ENCODE peak calls at places on chromosomes 5 and 9, in seven cellular contexts. C is HepG2; G is heart right ventricle; Z is CD8-positive, alpha-beta T cell; D is cardiac muscle cell; W is prostate gland; B is ovary. X is an unnamed sample. For H3K27me3, the result is how much of the 10 kb centered on the place peaks cover.

GRCh38 chr5:119541716-119542115 is 87.6 kb upstream of the FAM170A start:
- DNase-seq in Z (no peak), G (no peak), C (no peak), D (no peak), B (no peak), W (no peak), X (no peak)

GRCh38 chr9:128190516-128191405 is 611 bp downstream of the CIZ1 start:
- DNase-seq in B (peak), W (no peak), G (peak), C (no peak), D (peak), Z (peak), X (no peak)

GRCh38 chr5:168793844-168794837 is 215.0 kb upstream of the PANK3 start:
- DNase-seq in D (no peak), Z (no peak), G (no peak), W (no peak), B (peak), C (peak), X (no peak)

GRCh38 chr5:152551061-152551460 is 146.0 kb upstream of the NMUR2 start:
- DNase-seq in G (no peak), W (no peak), B (no peak), Z (no peak), C (no peak), D (no peak), X (no peak)

GRCh38 chr5:110951373-110951791 is 120.1 kb upstream of the TSLP start:
- DNase-seq in Z (no peak), B (no peak), W (no peak), C (no peak), G (no peak), D (no peak), X (no peak)

GRCh38 chr9:13810510-13810909 is 503.4 kb downstream of the NFIB start:
- DNase-seq in Z (no peak), W (no peak), B (no peak), D (no peak), C (no peak), G (no peak), X (no peak)

GRCh38 chr9:92728831-92729734 is 35.5 kb downstream of the BICD2 start:
- DNase-seq in C (peak), B (no peak), W (no peak), G (no peak), Z (no peak), D (no peak), X (peak)

GRCh38 chr5:111930905-111931461 is 174.0 kb upstream of the NREP start:
- DNase-seq in D (no peak), B (no peak), C (no peak), G (no peak), Z (no peak), W (no peak), X (no peak)

GRCh38 chr9:125428060-125428481 is 166.4 kb downstream of the GAPVD1 start:
- DNase-seq in B (no peak), C (no peak), G (peak), Z (no peak), W (no peak), D (peak), X (peak)

GRCh38 chr5:91283899-91284298 is 99.2 kb downstream of the ARRDC3 start:
- DNase-seq in B (no peak), Z (no peak), W (peak), D (no peak), G (no peak), C (no peak), X (no peak)

GRCh38 chr9:130665431-130666392 is 1.3 kb downstream of the PRDM12 start:
- DNase-seq in B (no peak), Z (no peak), W (no peak), D (no peak), G (no peak), C (no peak), X (peak)

GRCh38 chr5:137636846-137637515 is 98.9 kb downstream of the KLHL3 start:
- DNase-seq in Z (no peak), G (no peak), D (no peak), W (no peak), C (no peak), B (no peak), X (no peak)

GRCh38 chr5:137641148-137641547 is 94.7 kb downstream of the KLHL3 start:
- DNase-seq in W (no peak), C (no peak), Z (no peak), G (no peak), B (no peak), D (no peak), X (no peak)

GRCh38 chr5:137642091-137642490 is 93.8 kb downstream of the KLHL3 start:
- DNase-seq in G (no peak), D (no peak), W (no peak), B (no peak), Z (no peak), C (no peak), X (no peak)

GRCh38 chr5:137638841-137639240 is 97.0 kb downstream of the KLHL3 start:
- DNase-seq in B (no peak), C (no peak), Z (no peak), D (no peak), W (no peak), G (no peak), X (no peak)

DNA sequence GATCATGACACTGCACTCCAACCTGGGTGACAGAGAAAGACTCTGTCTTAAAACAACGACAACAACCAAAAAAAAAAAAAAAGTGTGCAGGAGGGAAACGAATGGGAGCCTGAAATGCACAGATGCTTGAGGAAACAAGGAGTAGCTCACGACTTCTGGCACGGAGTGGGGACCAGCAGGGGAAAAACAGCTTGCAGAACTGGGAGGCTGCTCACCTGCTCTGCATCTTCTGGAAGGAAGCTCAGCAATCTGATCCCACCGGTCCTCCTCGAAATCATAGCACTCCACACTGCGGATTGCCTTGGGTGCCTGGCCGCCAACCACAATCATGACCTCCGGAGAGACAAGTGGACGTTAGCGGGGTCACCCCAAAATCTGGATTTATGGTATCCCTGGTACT is 96.2 kb downstream of the KLHL3 start:
- DNase-seq in W (no peak), G (no peak), B (no peak), Z (no peak), C (no peak), D (no peak), X (no peak)
- TF ChIP-seq CTCF in W (no peak), G (no peak), B (no peak), Z (no peak), C (no peak), D (no peak), X (no peak)

GRCh38 chr5:172760933-172761332 is 10.1 kb downstream of the DUSP1 start:
- DNase-seq in D (no peak), B (no peak), G (no peak), Z (no peak), W (no peak), C (no peak), X (no peak)
- H3K27me3 ChIP-seq in D (under half), B (under half), G (under half), Z (under half), W (under half), C (under half), X (under half)

GRCh38 chr9:86046080-86046636 is 53.2 kb downstream of the GOLM1 start:
- DNase-seq in Z (no peak), C (no peak), W (peak), D (no peak), G (no peak), B (no peak), X (no peak)

GRCh38 chr9:86045654-86046053 is 53.7 kb downstream of the GOLM1 start:
- DNase-seq in Z (no peak), W (no peak), B (no peak), D (no peak), C (no peak), G (no peak), X (no peak)

GRCh38 chr9:86047361-86047760 is 52.0 kb downstream of the GOLM1 start:
- DNase-seq in C (no peak), B (no peak), D (no peak), Z (no peak), W (no peak), G (no peak), X (no peak)

GRCh38 chr9:86043999-86044398 is 55.4 kb downstream of the GOLM1 start:
- DNase-seq in G (no peak), W (no peak), C (peak), B (no peak), Z (no peak), D (no peak), X (peak)

DNA sequence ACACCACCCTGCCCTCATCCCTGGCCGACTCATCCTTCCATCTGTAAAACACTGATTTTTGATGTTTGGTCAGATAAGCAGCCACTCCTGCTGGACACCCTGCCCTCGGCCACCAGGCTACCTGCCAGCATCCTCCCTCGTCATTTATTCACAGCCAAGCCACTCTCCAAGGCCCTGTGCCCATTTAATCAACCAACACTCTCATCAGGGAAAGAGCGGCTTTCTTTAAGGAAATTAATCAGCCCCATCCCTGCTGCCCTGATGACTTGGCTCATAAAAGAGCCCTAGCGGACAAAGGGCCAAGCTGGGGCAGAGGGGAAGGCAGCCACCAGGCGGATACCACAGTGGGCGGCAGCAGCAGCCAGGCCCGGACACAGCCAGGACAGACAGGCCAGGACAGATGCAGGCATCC is 52.4 kb downstream of the GOLM1 start:
- DNase-seq in G (no peak), C (no peak), D (no peak), B (no peak), W (no peak), Z (no peak), X (no peak)
- TF ChIP-seq CTCF in G (no peak), C (no peak), D (no peak), B (no peak), W (no peak), Z (no peak), X (no peak)

GRCh38 chr5:55232985-55233928 is at the start of gene CCNO:
- DNase-seq in W (peak), C (peak), G (peak), B (peak), D (peak), Z (peak), X (peak)
- H3K27me3 ChIP-seq in W (under half), C (half or more), G (half or more), B (under half), D (half or more), Z (half or more), X (half or more)

GRCh38 chr5:135753990-135754389 is 80.5 kb upstream of the SLC25A48 start:
- DNase-seq in G (no peak), C (no peak), Z (no peak), B (no peak), D (no peak), W (no peak), X (no peak)

GRCh38 chr5:135745897-135746500 is 88.5 kb upstream of the SLC25A48 start:
- DNase-seq in B (no peak), G (no peak), C (no peak), Z (no peak), W (no peak), D (no peak), X (no peak)

GRCh38 chr5:135747824-135748223 is 86.6 kb upstream of the SLC25A48 start:
- DNase-seq in Z (no peak), C (no peak), G (no peak), D (no peak), W (no peak), B (no peak), X (no peak)

GRCh38 chr5:135750506-135750905 is 84.0 kb upstream of the SLC25A48 start:
- DNase-seq in B (no peak), W (no peak), D (no peak), G (no peak), C (no peak), Z (no peak), X (peak)
- TF ChIP-seq CTCF in B (no peak), W (no peak), D (no peak), G (no peak), C (peak), Z (no peak), X (peak)

GRCh38 chr5:77627869-77628674 is 10.4 kb downstream of the OTP start:
- DNase-seq in C (no peak), Z (no peak), W (no peak), G (no peak), B (no peak), D (no peak), X (peak)
- H3K27me3 ChIP-seq in C (under half), Z (under half), W (under half), G (half or more), B (under half), D (half or more), X (half or more)